ENCODE peak calls at places on chromosomes 5 and 9, in nine cellular contexts. I, E, K, A, Y, O, M, R and X are unnamed samples.

GRCh38 chr9:33524431-33524947 is 438 bp downstream of the ANKRD18B start:
- DNase-seq in A (peak), K (no peak), E (no peak), M (no peak), Y (no peak), R (no peak), I (no peak), O (no peak), X (no peak)

GRCh38 chr9:19720374-19720773 is 68.5 kb downstream of the SLC24A2 start:
- DNase-seq in E (no peak), I (no peak), K (peak), A (peak), R (no peak), Y (no peak), M (peak), O (no peak), X (no peak)

GRCh38 chr9:131020388-131020787 is 11.4 kb downstream of the LAMC3 start:
- DNase-seq in A (no peak), O (no peak), M (no peak), R (no peak), I (no peak), K (peak), Y (no peak), E (no peak), X (no peak)

GRCh38 chr9:93116049-93116961 is 17.7 kb downstream of the NINJ1 start:
- DNase-seq in A (no peak), R (peak), E (peak), O (peak), Y (no peak), M (peak), I (peak), K (peak), X (no peak)

GRCh38 chr9:2919347-2919746 is 75.5 kb upstream of the PUM3 start:
- DNase-seq in K (no peak), E (no peak), O (no peak), R (no peak), A (no peak), Y (no peak), M (no peak), I (no peak), X (no peak)

GRCh38 chr9:95077053-95077765 is 240.3 kb downstream of the FANCC start:
- DNase-seq in I (no peak), E (no peak), O (no peak), Y (no peak), K (no peak), M (no peak), A (no peak), R (no peak), X (no peak)

GRCh38 chr9:134947265-134947955 is 29.7 kb upstream of the FCN1 start:
- DNase-seq in R (peak), Y (no peak), E (no peak), I (no peak), O (no peak), M (no peak), A (no peak), K (no peak), X (no peak)

GRCh38 chr9:75878461-75878860 is 12.0 kb upstream of the PCSK5 start:
- DNase-seq in O (no peak), Y (no peak), M (no peak), K (no peak), A (no peak), E (no peak), R (no peak), I (no peak), X (no peak)

GRCh38 chr5:143446535-143447226 is 43.2 kb upstream of the NR3C1 start:
- DNase-seq in K (no peak), Y (no peak), I (no peak), E (no peak), O (no peak), A (no peak), R (no peak), M (no peak), X (no peak)

DNA sequence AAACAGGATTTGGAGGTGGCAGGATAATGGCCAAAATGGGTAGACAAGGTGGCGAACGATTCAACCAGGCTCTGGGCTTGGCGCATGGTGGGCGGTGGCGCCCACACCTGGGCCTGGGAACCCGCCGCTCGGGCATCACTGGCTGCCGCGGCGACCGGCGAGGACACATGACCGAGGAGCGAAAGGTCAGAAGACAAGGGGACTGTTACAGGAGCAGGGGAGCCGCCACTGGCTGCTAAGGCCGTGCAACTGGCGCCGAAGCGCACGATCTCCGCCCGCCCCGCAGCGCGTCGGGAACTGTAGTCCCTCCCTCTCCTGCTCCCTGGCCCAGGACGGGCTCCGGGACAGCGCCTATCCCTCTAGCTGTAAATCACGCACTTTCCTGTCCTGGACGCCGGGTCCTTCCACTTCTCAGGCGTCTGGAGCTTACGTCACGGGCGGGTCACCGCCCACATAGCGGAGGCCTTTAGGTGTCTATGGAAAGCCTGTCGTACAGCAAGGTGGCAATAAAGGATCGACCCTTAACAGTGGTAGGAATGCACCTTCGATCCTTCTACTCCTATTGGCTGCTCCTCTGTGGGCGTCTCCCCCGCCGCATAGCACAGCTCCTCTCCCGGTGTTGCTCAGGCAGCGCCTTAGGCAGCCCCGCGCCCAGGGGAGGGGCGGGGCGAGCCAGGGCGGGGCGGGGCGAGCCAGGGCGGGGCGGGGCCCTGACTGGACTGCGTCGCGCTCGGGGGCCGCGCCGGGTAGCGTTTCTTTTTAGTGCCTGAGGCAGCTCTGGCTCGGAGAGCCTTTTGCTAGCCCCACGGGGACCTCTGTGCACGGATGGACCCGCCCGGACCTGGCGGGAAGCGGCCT is at the start of gene ICE1:
- DNase-seq in Y (peak), E (peak), M (peak), O (peak), I (peak), A (peak), K (peak), R (peak), X (peak)
- TF ChIP-seq POLR2A in Y (peak), E (no peak), M (peak), O (no peak), I (peak), A (peak), K (peak), R (peak), X (peak)

GRCh38 chr5:141590127-141590526 is 28.7 kb downstream of the DIAPH1 start:
- DNase-seq in Y (no peak), R (no peak), I (no peak), M (no peak), K (no peak), E (no peak), O (no peak), A (no peak), X (no peak)

DNA sequence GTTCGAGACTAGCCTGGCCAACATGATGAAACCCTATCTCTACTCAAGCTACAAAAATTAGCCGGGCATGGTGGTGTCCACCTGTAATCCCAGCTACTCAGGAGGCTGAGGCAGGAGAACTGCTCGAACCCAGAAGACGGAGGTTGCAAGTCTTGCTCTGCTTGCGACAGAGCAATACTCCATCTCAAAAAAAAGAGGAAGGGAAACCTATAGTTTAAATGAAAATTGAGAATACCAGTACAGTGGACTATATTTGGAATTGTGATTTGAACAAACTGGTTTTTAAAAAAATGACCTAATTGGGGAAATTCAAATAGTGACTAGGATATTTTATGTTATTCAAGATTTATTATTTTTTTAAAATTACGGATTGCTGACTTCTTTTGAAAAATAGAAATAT is 33.2 kb downstream of the DIAPH1 start:
- DNase-seq in K (no peak), O (no peak), I (no peak), E (no peak), R (no peak), A (no peak), M (no peak), Y (no peak), X (no peak)
- TF ChIP-seq POLR2A in K (no peak), O (no peak), I (no peak), E (no peak), R (no peak), A (no peak), M (no peak), Y (no peak), X (no peak)

DNA sequence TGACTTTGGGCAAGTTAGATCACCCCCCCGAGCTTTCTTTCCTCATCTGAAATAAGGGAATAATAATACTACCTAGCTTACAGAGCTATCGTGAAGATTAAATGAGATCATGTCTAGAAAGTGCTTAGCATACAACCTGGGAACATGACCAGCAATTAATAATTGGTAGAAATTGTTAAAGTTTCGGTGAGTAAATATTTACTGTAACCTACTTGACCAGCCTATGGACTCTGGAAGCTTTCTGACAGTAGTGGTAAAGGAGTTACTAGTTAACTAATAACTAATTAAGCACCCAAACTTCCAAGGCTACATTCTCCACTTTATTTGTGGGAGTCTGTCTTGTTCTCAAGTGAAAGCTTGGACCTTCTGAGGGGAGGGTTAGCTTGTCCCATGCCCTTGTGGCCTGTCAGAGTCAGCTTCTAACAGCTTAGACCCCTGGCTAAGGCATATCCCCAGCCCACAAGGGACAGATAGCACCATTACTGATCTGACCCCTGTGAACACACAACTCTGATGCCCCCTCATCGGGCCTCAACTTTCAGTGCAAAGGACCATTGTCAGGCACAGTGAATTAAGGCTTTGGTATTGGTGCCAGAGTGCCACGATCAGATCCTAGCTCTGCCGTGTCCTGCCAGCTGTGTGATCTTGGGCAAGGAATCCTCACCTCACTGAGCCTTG is 58.7 kb upstream of the SAP30L start:
- DNase-seq in E (no peak), O (no peak), M (no peak), I (no peak), Y (no peak), A (no peak), R (no peak), K (no peak), X (no peak)
- TF ChIP-seq POLR2A in E (no peak), O (no peak), M (no peak), I (no peak), Y (no peak), A (no peak), R (no peak), K (no peak), X (no peak)

GRCh38 chr5:150080696-150081435 is 5.5 kb downstream of the CSF1R start:
- DNase-seq in E (no peak), A (no peak), O (no peak), I (no peak), Y (no peak), R (no peak), K (no peak), M (no peak), X (no peak)

GRCh38 chr5:150082889-150083288 is 3.5 kb downstream of the CSF1R start:
- DNase-seq in R (no peak), O (no peak), I (no peak), E (no peak), A (no peak), Y (no peak), M (no peak), K (no peak), X (no peak)

GRCh38 chr5:150079655-150080461 is 6.5 kb downstream of the CSF1R start:
- DNase-seq in K (no peak), A (no peak), Y (no peak), R (no peak), M (no peak), E (no peak), O (no peak), I (no peak), X (no peak)

GRCh38 chr5:150082364-150082763 is 4.0 kb downstream of the CSF1R start:
- DNase-seq in O (no peak), A (no peak), M (no peak), E (no peak), K (no peak), I (no peak), Y (no peak), R (no peak), X (no peak)

DNA sequence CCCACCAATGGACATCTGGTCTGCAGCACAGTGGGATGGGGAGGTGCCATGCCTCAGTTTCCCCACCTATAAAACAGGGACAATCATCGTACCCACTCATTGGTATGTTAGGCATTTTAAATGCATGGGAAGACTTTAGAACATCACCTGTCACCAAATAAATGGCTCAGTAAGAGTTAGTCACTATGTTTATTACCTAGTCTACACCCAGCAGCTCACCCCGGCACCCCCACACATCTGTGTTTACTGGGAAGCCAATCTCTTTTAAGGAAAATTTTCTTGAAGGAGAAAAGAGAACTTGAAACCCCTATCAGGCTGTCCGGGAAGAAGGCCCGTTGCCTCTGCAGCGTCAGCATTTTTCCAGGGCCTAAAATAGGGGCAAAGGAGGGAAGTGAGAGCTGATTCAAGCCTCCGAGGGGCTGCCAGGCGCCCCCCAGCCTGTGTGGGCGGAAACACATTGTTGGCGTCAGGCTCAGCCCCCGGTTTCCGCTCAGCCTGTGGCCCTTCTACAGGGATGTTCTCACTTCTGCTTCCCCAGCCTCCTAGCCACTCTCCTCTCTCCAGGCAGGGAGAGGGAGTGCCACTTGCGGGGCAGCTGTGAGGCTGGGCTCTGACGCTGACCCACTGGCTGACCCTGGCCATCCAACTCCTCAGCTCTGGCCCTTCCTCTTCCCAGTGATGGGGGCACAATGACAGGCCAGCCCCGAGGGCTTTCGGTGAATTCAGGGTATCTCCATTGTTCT is 4.6 kb downstream of the CSF1R start:
- DNase-seq in Y (no peak), A (peak), K (peak), I (peak), R (peak), E (peak), O (peak), M (no peak), X (no peak)
- TF ChIP-seq POLR2A in Y (no peak), A (no peak), K (no peak), I (no peak), R (peak), E (no peak), O (no peak), M (no peak), X (no peak)